ENCODE peak calls at places on chromosomes 13 and 19, in four cellular contexts. Q is neuronal stem cell, C is H1, Y is IMR-90. J is an unnamed sample.

GRCh38 chr13:83796364-83796763 is 85.9 kb downstream of the SLITRK1 start:
- DNase-seq in Q (no peak), C (no peak), Y (no peak), J (no peak)

GRCh38 chr19:45865269-45865948 is 1.3 kb downstream of the FOXA3 start:
- DNase-seq in Q (no peak), C (peak), Y (no peak), J (no peak)

GRCh38 chr19:441213-441823 is 19.5 kb downstream of the SHC2 start:
- DNase-seq in Q (no peak), C (no peak), Y (no peak), J (no peak)

GRCh38 chr13:47959468-47960088 is 41.5 kb downstream of the SUCLA2 start:
- DNase-seq in Q (no peak), C (no peak), Y (no peak), J (no peak)

GRCh38 chr13:65787087-65787486 is 1443.0 kb downstream of the PCDH9 start:
- DNase-seq in Q (no peak), C (no peak), Y (peak), J (no peak)

GRCh38 chr19:55809381-55810058 is 22.3 kb downstream of the NLRP11 start:
- DNase-seq in Q (no peak), C (peak), Y (peak), J (peak)

GRCh38 chr19:18809149-18809978 is 18.3 kb upstream of the COMP start:
- DNase-seq in Q (no peak), C (no peak), Y (peak), J (no peak)

GRCh38 chr13:102697264-102697663 is 2.4 kb upstream of the METTL21C start:
- DNase-seq in Q (no peak), C (no peak), Y (no peak), J (no peak)

GRCh38 chr19:45405435-45406164 is 731 bp upstream of the PPP1R13L start:
- DNase-seq in Q (peak), C (peak), Y (peak), J (peak)

GRCh38 chr13:31625115-31625514 is 114.2 kb upstream of the RXFP2 start:
- DNase-seq in Q (no peak), C (no peak), Y (no peak), J (no peak)

GRCh38 chr19:30446844-30447243 is 74.7 kb downstream of the ZNF536 start:
- DNase-seq in Q (no peak), C (no peak), Y (no peak), J (no peak)

GRCh38 chr13:105552078-105552477 is 983.4 kb downstream of the EFNB2 start:
- DNase-seq in Q (no peak), C (no peak), Y (no peak), J (no peak)

GRCh38 chr19:39413269-39413902 is 917 bp downstream of the PLEKHG2 start:
- DNase-seq in Q (no peak), C (peak), Y (peak), J (no peak)

GRCh38 chr13:44296856-44297255 is 76.8 kb upstream of the SERP2 start:
- DNase-seq in Q (no peak), C (no peak), Y (no peak), J (no peak)

GRCh38 chr13:109779074-109779473 is 7.3 kb downstream of the IRS2 start:
- DNase-seq in Q (no peak), C (no peak), Y (no peak), J (no peak)

GRCh38 chr19:17379221-17379631 is 2.1 kb upstream of the PLVAP start:
- DNase-seq in Q (no peak), C (peak), Y (no peak), J (peak)
- H4K91ac ChIP-seq in Q (peak), C (no peak), Y (no peak), J (no peak)

GRCh38 chr19:5850743-5851293 is 431 bp downstream of the FUT3 start:
- DNase-seq in Q (no peak), C (no peak), Y (peak), J (no peak)

GRCh38 chr19:5850189-5850588 is 1.1 kb downstream of the FUT3 start:
- DNase-seq in Q (no peak), C (no peak), Y (no peak), J (no peak)

DNA sequence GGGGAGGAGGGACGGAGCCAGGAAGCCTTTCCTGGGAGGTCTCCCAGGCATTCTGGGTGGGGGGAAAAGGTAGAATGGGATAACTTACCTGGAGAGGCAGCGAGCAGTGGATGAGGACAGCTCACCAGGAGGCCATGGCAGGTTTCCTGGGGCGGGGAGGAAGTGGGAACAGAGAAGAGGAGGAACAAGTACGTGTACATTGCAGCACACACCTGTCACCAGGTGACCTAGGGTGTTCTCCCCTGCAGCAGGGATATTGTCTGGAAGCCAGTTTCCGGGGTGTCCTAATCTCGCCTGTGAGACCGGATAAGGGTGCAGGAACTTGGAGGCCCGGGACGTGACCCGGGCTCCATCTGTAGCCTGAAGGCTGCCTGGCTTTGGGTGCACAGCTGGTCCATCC is at the start of gene FUT3:
- DNase-seq in Q (no peak), C (no peak), Y (no peak), J (no peak)
- H4K91ac ChIP-seq in Q (no peak), C (no peak), Y (no peak), J (no peak)

GRCh38 chr19:16908759-16909158 is 20.0 kb downstream of the F2RL3 start:
- DNase-seq in Q (no peak), C (no peak), Y (no peak), J (no peak)
- H4K91ac ChIP-seq in Q (no peak), C (no peak), Y (no peak), J (no peak)

DNA sequence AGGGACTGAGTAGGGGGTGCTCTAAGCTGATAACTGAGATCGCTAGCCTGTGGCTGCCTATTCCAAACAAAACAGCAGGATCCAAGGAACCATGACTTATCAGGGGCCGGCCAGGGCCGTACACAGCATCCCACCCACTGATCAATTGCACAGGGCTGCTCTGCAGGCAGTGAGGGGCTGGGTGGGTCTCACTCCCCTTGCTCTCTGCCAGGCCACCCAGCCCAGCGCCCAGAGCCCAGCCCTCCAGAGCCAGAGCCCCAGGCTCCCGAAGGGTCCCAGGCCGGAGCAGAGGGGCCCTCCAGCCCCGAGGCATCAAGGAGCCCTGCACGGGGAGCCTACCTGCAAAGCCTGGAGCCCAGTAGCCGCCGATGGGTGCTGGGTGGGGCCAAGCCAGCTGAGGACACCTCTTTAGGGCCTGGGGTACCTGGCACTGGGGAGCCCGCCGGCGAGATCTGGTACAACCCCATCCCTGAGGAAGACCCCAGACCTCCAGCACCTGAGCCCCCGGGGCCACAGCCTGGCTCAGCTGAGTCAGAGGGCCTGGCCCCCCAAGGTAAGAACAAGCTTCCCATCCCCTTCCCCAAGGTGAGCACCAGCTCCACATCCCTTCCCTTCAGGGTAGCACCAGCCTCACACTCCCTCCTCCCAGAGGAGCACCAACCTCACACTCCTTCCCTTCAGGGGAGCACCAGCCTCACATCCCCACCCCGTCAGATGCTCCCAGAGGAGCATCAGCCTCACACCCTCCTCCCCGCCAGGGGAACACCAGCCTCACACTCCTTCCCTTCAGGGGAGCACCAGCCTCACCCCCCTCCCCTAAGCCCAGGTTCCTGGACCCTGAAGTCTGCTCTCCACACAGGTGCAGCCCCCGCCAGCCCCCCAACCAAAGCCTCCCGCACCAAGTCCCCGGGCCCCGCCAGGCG is 1.9 kb downstream of the SYDE1 start:
- DNase-seq in Q (no peak), C (no peak), Y (no peak), J (no peak)
- H4K91ac ChIP-seq in Q (no peak), C (no peak), Y (peak), J (no peak)

GRCh38 chr13:24151864-24152263 is 8.7 kb upstream of the SPATA13 start:
- DNase-seq in Q (no peak), C (no peak), Y (no peak), J (no peak)
- H4K91ac ChIP-seq in Q (no peak), C (no peak), Y (peak), J (no peak)

GRCh38 chr13:23463631-23464030 is 30.1 kb upstream of the SACS start:
- DNase-seq in Q (no peak), C (no peak), Y (no peak), J (no peak)
- H4K91ac ChIP-seq in Q (no peak), C (no peak), Y (no peak), J (no peak)

DNA sequence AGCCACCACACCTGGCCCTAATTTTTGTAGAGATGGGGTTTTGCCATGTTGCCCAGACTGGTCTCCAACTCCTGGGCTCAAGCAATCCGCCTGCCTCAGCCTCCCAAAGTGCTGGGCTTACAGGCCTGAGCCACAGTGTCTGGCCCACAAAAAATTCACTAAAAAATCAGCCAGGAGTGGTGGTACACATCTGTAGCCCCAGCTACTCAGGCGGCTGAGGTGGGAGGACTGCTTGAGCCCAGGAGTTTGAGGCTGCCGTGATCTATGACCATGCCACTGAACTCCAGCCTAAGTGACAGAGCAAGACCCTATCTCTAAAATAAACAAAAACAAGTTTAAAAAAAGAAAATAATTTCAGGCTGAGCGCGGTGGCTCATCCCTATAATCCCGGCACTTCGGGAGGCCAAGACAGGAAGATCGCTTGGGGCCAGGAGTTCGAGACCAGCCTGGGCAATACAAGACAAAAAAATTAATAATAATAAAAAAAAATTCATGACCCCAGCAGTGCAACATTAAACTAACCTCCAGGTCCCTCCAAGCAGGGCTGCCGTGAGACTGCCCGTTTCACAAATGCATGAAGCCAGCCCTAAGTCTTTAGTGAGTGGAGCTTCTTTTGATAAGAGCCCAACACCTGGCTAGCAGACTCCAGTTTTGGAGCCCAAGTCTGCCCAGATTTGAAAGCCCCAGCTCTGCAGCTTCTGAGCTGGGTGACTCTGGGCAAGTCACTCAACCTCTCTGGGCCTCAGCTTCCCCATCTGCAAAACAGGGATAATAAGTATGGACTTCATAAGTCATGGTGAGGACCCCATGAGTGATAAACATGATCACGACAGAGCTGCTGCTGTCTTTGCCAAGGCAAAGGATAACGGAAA is 38.6 kb upstream of the NANOS3 start:
- DNase-seq in Q (no peak), C (no peak), Y (no peak), J (no peak)
- H4K91ac ChIP-seq in Q (no peak), C (peak), Y (peak), J (no peak)

GRCh38 chr19:11887247-11887617 is 350 bp upstream of the ZNF69 start:
- DNase-seq in Q (no peak), C (no peak), Y (no peak), J (no peak)
- H4K91ac ChIP-seq in Q (no peak), C (peak), Y (peak), J (no peak)

DNA sequence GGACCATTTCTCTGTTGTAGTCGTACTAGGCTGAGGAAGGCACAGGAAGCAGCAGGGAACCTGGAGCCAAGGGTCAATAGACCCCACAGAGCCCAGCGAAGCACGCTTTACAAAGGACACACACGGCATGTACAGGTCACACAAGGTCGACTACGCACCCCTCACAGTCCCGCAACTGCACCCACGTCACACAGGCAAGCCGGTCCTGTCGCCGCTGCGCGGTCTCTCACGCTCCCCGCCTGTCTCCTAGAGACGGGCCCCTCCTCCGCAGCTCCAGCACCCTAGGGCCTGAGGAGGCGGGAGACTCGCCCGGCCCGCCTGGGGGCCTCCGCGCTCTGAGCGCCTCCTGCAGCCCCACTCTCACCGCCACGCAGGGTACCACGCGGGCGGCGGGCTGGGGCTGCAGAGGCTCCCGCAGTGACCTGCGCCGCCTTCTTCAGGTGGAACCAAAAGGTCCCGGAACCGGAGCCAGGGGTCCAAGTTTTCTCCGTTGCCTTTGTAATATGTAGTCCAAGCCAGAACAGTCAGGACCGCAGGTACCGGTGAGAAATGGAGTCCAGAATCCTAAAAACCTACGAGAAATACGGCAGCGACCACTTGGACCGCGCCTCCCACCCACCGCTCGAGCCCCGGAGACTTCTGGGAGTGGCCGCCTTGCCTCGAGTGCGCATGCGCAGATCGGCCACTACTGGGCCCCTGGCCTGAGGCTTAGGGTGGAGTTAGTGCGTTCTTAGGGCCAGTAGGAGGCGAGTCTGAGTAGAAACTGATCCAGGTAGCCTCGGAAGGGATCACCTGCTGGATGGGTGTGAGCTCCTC is at the start of gene ZNF607:
- DNase-seq in Q (peak), C (peak), Y (peak), J (peak)
- H4K91ac ChIP-seq in Q (no peak), C (no peak), Y (peak), J (no peak)